ENCODE peak calls at places on chromosomes 7 and 10, in ten cellular contexts. L is fibroblast of lung, B is esophagus squamous epithelium, M is cardiac fibroblast, Z is endothelial cell of umbilical vein, K is psoas muscle, Y is thyroid gland, G is A549, J is OCI-LY7, U is mesendoderm. S is an unnamed sample.

GRCh38 chr10:6763417-6763816 is 183.3 kb upstream of the PRKCQ start:
- DNase-seq in Y (no peak), U (peak), L (no peak), K (no peak), Z (no peak), G (no peak), J (no peak), M (no peak), B (no peak), S (no peak)

GRCh38 chr7:11934766-11935165 is 102.8 kb upstream of the THSD7A start:
- DNase-seq in L (no peak), M (no peak), Y (no peak), U (no peak), G (no peak), Z (no peak), J (no peak), K (no peak), B (no peak), S (no peak)

GRCh38 chr7:31137234-31137633 is 85.1 kb downstream of the ADCYAP1R1 start:
- DNase-seq in U (no peak), B (no peak), Y (no peak), G (no peak), L (no peak), J (no peak), Z (no peak), M (no peak), K (no peak), S (no peak)

GRCh38 chr7:81990395-81990794 is 220.5 kb upstream of the HGF start:
- DNase-seq in K (no peak), Y (no peak), L (peak), J (no peak), U (no peak), B (no peak), G (no peak), Z (peak), M (peak), S (no peak)

GRCh38 chr10:105973252-105973877 is 1191.1 kb downstream of the SORCS1 start:
- DNase-seq in G (no peak), B (no peak), Y (no peak), U (no peak), L (no peak), K (no peak), J (no peak), Z (no peak), M (no peak), S (no peak)

GRCh38 chr7:3068568-3068967 is 24.9 kb upstream of the CARD11 start:
- DNase-seq in K (no peak), G (no peak), Y (no peak), M (peak), U (no peak), Z (no peak), J (no peak), L (no peak), B (no peak), S (no peak)

GRCh38 chr7:131400833-131401593 is 73.3 kb downstream of the MKLN1 start:
- DNase-seq in B (no peak), K (no peak), U (no peak), Y (no peak), L (peak), Z (no peak), M (peak), G (no peak), J (no peak), S (no peak)

GRCh38 chr10:12067336-12067735 is 1.4 kb upstream of the DHTKD1 start:
- DNase-seq in Z (no peak), B (no peak), Y (no peak), G (no peak), M (peak), K (no peak), U (no peak), J (no peak), L (peak), S (no peak)

GRCh38 chr7:113120647-113121046 is 2.3 kb upstream of the SMIM30 start:
- DNase-seq in M (no peak), L (no peak), Y (no peak), J (no peak), K (no peak), U (no peak), G (no peak), Z (no peak), B (no peak), S (no peak)

GRCh38 chr7:16708496-16708895 is 45.1 kb upstream of the TSPAN13 start:
- DNase-seq in Y (no peak), K (no peak), L (no peak), B (no peak), U (no peak), G (no peak), Z (no peak), M (peak), J (no peak), S (no peak)

GRCh38 chr7:24075426-24075810 is 208.6 kb upstream of the NPY start:
- DNase-seq in Z (no peak), J (no peak), K (no peak), B (no peak), L (no peak), G (no peak), U (no peak), M (no peak), Y (no peak), S (no peak)

GRCh38 chr10:100568937-100569336 is 33.2 kb downstream of the HIF1AN start:
- DNase-seq in U (no peak), B (no peak), Z (no peak), J (no peak), M (no peak), L (no peak), Y (no peak), K (no peak), G (no peak), S (no peak)

GRCh38 chr10:127649642-127650041 is 87.3 kb upstream of the FOXI2 start:
- DNase-seq in J (peak), Y (peak), Z (peak), K (no peak), L (no peak), B (no peak), M (no peak), G (no peak), U (peak), S (no peak)

GRCh38 chr10:116014859-116015258 is 258.1 kb downstream of the GFRA1 start:
- DNase-seq in K (no peak), G (no peak), B (no peak), M (no peak), L (no peak), Z (no peak), U (peak), Y (no peak), J (no peak), S (no peak)

GRCh38 chr7:2399848-2400587 is 3.4 kb upstream of the CHST12 start:
- DNase-seq in B (no peak), J (no peak), M (peak), K (peak), L (peak), G (peak), Z (peak), U (peak), Y (peak), S (peak)

GRCh38 chr7:30559566-30559965 is 35.1 kb upstream of the GARS1 start:
- DNase-seq in K (no peak), U (peak), M (no peak), L (no peak), Y (no peak), B (no peak), G (no peak), J (no peak), Z (peak), S (no peak)

GRCh38 chr7:143361552-143362125 is 874 bp downstream of the FAM131B start:
- DNase-seq in B (no peak), M (no peak), J (no peak), L (no peak), Y (no peak), U (no peak), G (no peak), K (no peak), Z (no peak), S (no peak)

GRCh38 chr7:143362126-143362961 is at the start of gene FAM131B:
- DNase-seq in K (no peak), B (no peak), J (no peak), Z (no peak), M (no peak), L (no peak), G (no peak), U (no peak), Y (peak), S (no peak)

GRCh38 chr7:143360788-143361551 is 1.5 kb downstream of the FAM131B start:
- DNase-seq in G (no peak), K (no peak), J (no peak), U (no peak), Y (no peak), L (no peak), B (no peak), M (no peak), Z (no peak), S (no peak)

GRCh38 chr7:143358626-143359025 is 3.9 kb downstream of the FAM131B start:
- DNase-seq in B (no peak), L (no peak), Y (no peak), J (no peak), U (no peak), Z (no peak), M (no peak), K (no peak), G (no peak), S (no peak)

DNA sequence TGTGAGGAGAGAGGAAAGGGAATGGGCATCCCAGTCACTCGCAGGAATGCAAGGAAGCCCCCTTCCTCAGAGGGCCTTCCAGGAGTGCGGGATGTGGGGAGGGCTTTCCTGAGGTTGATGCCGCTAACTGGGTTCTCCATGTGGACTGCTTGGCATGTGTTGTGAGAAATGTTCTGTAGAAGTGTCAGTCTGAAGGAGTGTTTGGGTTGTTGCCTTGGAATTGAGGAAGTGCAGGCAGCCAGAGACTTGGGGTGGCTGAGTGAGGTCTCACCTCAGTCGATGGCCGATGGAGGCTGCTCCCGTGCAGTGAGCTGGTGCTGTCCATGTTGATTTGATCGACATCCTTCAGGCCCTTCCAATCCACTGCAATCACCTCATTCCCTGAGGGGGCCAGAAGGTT is 2.7 kb downstream of the FAM131B start:
- DNase-seq in Z (no peak), U (no peak), L (no peak), Y (no peak), K (no peak), M (no peak), J (no peak), G (no peak), B (no peak), S (no peak)
- H3K4me3 ChIP-seq in Z (no peak), U (no peak), L (no peak), Y (no peak), K (no peak), M (no peak), J (no peak), G (no peak), B (no peak), S (no peak)

DNA sequence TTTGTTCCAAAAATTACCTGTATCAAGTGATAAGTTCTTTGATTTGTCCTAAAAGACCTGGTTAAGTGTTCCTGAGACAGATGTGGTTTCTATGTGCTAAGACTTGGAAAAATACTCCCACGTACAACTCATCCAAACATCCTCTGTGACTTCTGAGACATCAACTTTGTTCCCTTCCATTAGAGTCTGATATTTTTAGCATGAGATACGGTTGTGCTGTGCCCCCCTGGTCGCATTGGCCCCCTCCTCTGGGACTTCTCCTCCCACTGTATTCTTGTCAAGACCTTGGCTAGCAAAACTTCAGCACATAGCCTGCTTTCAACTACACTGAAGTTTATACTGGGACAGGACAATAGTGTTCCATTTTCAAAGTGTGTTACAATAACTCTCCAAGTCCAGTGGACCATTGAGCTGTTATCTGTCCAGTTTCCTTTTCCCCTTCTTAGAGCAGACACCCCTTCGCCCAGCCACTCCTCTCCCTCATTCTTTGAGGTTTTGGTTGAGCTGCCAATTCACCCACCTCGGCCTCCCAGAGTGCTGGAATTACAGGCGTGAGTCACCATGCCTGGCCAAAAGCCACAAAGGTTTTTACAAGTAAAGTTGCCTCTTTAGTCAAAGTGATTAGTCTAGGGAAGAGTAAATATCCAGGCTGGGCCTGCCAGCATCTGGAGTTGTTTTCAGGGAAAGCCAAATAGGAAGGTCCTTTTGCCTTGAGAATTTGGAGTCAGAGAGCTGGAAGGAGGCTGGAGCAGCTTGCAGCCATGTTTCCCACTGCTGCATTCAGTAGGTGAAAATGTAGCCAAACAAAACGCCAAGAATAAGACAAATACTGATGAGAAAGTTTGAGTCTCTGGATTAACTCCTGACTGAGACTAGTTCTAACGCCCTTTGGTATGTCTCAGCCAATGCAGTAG is 17.8 kb upstream of the PDLIM1 start:
- DNase-seq in G (peak), J (no peak), Y (peak), U (peak), L (peak), B (no peak), K (peak), M (peak), Z (peak), S (no peak)
- H3K4me3 ChIP-seq in G (no peak), J (no peak), Y (no peak), U (no peak), L (no peak), B (no peak), K (no peak), M (no peak), Z (no peak), S (no peak)

DNA sequence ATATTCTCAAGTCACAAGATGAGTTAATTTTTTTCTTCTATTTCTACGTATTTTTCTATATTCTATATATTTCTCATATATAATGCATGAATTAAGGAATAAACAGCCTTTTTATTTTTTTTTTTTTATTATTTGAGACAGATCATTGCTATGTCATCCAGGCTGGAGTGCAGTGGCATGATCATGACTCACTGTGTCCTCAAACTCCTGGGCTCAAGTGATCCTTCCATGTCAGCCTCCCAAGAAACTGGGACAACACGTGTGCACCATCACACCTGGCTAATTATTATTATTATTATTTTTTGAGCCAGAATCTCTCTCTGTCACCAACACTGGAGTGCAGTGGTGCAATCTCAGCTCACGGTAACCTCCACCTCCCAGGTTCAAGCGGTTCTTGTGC is 1.5 kb downstream of the CLDN12 start:
- DNase-seq in Z (no peak), G (no peak), Y (no peak), M (peak), L (no peak), U (no peak), B (no peak), J (no peak), K (no peak), S (no peak)
- H3K4me3 ChIP-seq in Z (no peak), G (no peak), Y (no peak), M (no peak), L (peak), U (no peak), B (no peak), J (peak), K (peak), S (no peak)

DNA sequence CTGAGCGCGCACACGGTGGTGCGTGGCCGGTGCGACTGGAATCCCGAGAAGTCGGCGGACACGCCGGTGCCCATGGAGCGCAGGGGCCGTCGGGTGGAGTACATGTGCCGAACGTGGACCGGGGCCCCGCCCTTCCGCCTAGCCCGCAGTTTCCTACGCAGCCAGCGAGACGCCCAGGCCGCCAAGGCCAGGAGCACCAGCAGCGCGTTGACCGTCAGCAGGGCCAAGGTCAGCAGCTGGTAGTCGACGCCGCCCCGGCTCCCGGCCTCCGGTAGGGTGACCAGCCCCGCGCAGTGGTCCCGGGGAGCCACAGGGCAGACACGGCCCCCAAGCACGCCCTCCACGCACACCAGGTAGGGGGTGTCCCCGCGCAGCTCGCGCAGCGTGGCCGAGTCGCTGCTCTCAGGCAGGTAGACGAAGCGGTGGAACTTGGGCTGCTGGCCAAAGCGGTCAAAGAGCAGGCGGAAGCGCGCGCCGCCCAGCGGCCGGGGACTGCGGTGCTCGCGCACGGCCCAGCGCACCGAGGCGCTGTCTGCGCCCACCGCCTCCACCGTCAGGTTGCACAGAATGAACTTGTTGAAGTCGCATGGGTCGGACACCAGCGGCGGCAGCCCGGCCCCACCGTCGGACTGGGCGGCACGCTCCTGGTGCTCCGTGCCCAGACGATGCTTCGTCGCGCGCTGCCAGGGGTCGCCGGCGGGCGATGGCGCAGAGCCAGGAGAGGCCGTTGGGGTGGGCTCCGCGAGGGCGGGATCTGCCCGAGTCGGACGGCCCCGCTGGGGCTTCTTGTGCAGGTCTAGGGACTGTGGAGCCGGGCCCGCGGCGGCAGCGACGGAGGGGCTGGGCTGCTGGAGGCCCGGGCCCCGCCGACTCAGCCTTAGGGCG is 2.2 kb downstream of the TRIL start:
- DNase-seq in B (no peak), J (no peak), L (peak), Y (peak), M (peak), Z (peak), K (peak), G (peak), U (peak), S (no peak)
- H3K4me3 ChIP-seq in B (peak), J (no peak), L (no peak), Y (peak), M (peak), Z (peak), K (peak), G (peak), U (peak), S (peak)

GRCh38 chr7:7418997-7419396 is 116.7 kb downstream of the COL28A1 start:
- DNase-seq in J (no peak), L (no peak), U (no peak), B (no peak), G (no peak), K (no peak), M (no peak), Y (no peak), Z (no peak), S (no peak)
- H3K4me3 ChIP-seq in J (no peak), L (no peak), U (no peak), B (no peak), G (no peak), K (no peak), M (no peak), Y (no peak), Z (no peak), S (no peak)

GRCh38 chr7:5283421-5284303 is 919 bp downstream of the SLC29A4 start:
- DNase-seq in K (no peak), M (no peak), B (no peak), J (no peak), G (peak), L (no peak), U (no peak), Z (no peak), Y (peak), S (no peak)
- H3K4me3 ChIP-seq in K (peak), M (peak), B (peak), J (no peak), G (peak), L (no peak), U (no peak), Z (no peak), Y (peak), S (peak)

GRCh38 chr7:149742075-149742701 is 31.2 kb downstream of the ZNF467 start:
- DNase-seq in K (peak), U (peak), M (peak), B (no peak), Z (peak), J (peak), Y (peak), G (peak), L (peak), S (no peak)
- H3K4me3 ChIP-seq in K (peak), U (no peak), M (peak), B (peak), Z (peak), J (peak), Y (no peak), G (peak), L (peak), S (peak)

GRCh38 chr10:132421377-132422168 is 24.6 kb downstream of the PWWP2B start:
- DNase-seq in J (peak), M (peak), G (peak), Z (no peak), B (no peak), K (peak), L (peak), Y (peak), U (no peak), S (no peak)
- H3K4me3 ChIP-seq in J (peak), M (no peak), G (no peak), Z (no peak), B (peak), K (peak), L (no peak), Y (no peak), U (no peak), S (no peak)

DNA sequence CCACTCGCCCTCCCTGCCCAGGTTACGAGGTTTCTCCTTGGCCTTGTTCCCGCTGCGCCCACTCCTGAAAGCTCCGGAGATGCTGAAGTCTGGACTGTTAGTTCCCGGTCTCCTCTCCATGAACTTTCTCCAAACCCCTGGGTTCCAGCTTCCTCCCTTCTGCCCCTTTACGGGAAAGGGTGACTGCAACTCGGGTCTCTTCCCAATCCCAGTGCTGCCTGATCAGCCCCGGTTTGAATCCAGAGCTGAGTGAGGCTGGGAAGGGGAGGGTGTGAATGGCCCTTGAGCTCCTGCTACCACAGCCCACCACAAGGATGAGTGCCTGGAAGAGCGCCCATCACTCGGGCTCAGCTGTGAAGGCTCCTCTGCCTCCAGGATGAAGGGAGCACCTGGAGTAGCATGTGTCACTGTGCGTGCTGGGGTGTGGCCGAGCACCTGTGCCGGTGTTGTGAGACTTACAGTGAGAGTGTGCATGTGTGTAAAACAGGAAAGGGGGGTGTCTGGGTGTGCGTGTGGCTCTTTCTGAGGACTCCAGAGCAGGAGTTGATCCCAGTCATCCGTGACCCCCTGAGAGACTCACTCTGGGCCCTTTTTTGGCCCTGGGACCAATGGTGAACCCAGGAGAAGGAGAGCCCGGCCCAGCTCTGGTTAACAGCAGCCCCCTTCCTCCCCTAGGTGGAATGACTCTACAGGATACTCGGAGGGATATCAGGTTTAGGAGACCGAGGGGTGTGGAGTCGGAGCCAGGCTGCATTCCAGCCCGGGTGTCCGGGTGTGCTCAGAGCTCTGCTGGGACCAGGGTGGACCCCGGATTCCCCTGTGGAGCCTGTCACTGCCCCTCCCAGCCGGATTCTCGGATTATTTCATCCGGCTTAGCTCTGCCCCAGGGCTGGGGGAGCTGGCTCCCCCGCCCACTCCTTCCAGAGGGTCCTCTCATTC is 1.1 kb upstream of the ZNF467 start:
- DNase-seq in B (no peak), M (no peak), Y (peak), L (no peak), Z (peak), U (peak), K (no peak), J (no peak), G (no peak), S (no peak)
- H3K4me3 ChIP-seq in B (peak), M (peak), Y (no peak), L (no peak), Z (no peak), U (no peak), K (peak), J (no peak), G (peak), S (no peak)

GRCh38 chr7:111083423-111083822 is 7.5 kb upstream of the LRRN3 start:
- DNase-seq in Y (no peak), U (no peak), L (no peak), G (no peak), B (no peak), K (no peak), M (peak), J (no peak), Z (peak), S (peak)
- H3K4me3 ChIP-seq in Y (no peak), U (no peak), L (no peak), G (no peak), B (no peak), K (no peak), M (no peak), J (no peak), Z (no peak), S (peak)

S was measured in Jurkat, Clone E6-1.